ENCODE peak calls at places on chromosomes 16 and 17, in six cellular contexts. Q, L, J, F, K and X are unnamed samples.
A peak's percentile ranks its signal among the peaks of the same experiment; 100 is the strongest.

GRCh38 chr17:66322764-66323163 is 20.4 kb downstream of the PRKCA start:
- DNase-seq in Q (no peak), L (no peak), J (no peak), F (no peak), K (no peak), X (no peak)

GRCh38 chr16:25192096-25192495 is 24.7 kb upstream of the AQP8 start:
- DNase-seq in Q (no peak), L (no peak), J (no peak), F (no peak), K (no peak), X (no peak)

GRCh38 chr16:57624806-57625500 is 3.5 kb upstream of the ADGRG1 start:
- DNase-seq in Q (no peak), L (no peak), J (no peak), F (no peak), K (no peak), X (no peak)

GRCh38 chr17:55513885-55514590 is 2.8 kb upstream of the SMIM36 start:
- DNase-seq in Q (peak; percentile 23), L (no peak), J (peak; percentile 54), F (peak; percentile 62), K (no peak), X (peak; percentile 52)

GRCh38 chr17:73067075-73067474 is 25.4 kb downstream of the SLC39A11 start:
- DNase-seq in Q (no peak), L (no peak), J (no peak), F (no peak), K (no peak), X (no peak)

GRCh38 chr17:78497115-78497540 is 80.1 kb downstream of the DNAH17 start:
- DNase-seq in Q (peak; percentile 69), L (peak; percentile 5), J (peak; percentile 45), F (peak; percentile 61), K (peak; percentile 61), X (peak; percentile 36)

GRCh38 chr17:34706029-34706428 is 126.6 kb downstream of the TMEM132E start:
- DNase-seq in Q (no peak), L (no peak), J (no peak), F (no peak), K (no peak), X (no peak)

GRCh38 chr16:19118938-19119431 is 5.2 kb downstream of the ITPRIPL2 start:
- DNase-seq in Q (no peak), L (no peak), J (no peak), F (peak; percentile 78), K (no peak), X (no peak)

GRCh38 chr16:24729967-24730815 is 740 bp downstream of the TNRC6A start:
- DNase-seq in Q (no peak), L (no peak), J (peak; percentile 30), F (peak; percentile 31), K (peak; percentile 1), X (peak; percentile 9)

GRCh38 chr17:43987131-43988021 is 17.0 kb upstream of the NAGS start:
- DNase-seq in Q (no peak), L (no peak), J (no peak), F (no peak), K (no peak), X (no peak)

GRCh38 chr16:15757630-15758251 is 99.1 kb downstream of the MYH11 start:
- DNase-seq in Q (no peak), L (no peak), J (no peak), F (no peak), K (no peak), X (no peak)

GRCh38 chr16:31181102-31181830 is 1.3 kb downstream of the FUS start:
- DNase-seq in Q (no peak), L (no peak), J (no peak), F (peak; percentile 43), K (no peak), X (no peak)